ENCODE peak calls at places on chromosome 11, in eight cellular contexts. Q is body of pancreas, O is tibial nerve, I is uterus, E is suprapubic skin, J is GM12891, M is lower leg skin, K is A549. L is an unnamed sample.

GRCh38 chr11:107203656-107204055 is 185.4 kb upstream of the GUCY1A2 start:
- DNase-seq in Q (no peak), O (no peak), I (no peak), E (no peak), J (no peak), M (no peak), K (no peak), L (no peak)

GRCh38 chr11:34136420-34136819 is 31.0 kb downstream of the NAT10 start:
- DNase-seq in Q (no peak), O (no peak), I (no peak), E (no peak), J (no peak), M (no peak), K (no peak), L (no peak)

GRCh38 chr11:133946541-133947297 is 10.0 kb downstream of the IGSF9B start:
- DNase-seq in Q (no peak), O (no peak), I (no peak), E (no peak), J (no peak), M (no peak), K (no peak), L (no peak)

GRCh38 chr11:123197711-123198110 is 2.7 kb upstream of the CLMP start:
- DNase-seq in Q (no peak), O (no peak), I (no peak), E (no peak), J (no peak), M (no peak), K (no peak), L (peak)

GRCh38 chr11:9969068-9969467 is 305.2 kb downstream of the SWAP70 start:
- DNase-seq in Q (no peak), O (no peak), I (no peak), E (no peak), J (no peak), M (no peak), K (peak), L (no peak)

GRCh38 chr11:43458486-43458885 is 99.8 kb downstream of the TTC17 start:
- DNase-seq in Q (no peak), O (no peak), I (no peak), E (no peak), J (no peak), M (no peak), K (no peak), L (no peak)

GRCh38 chr11:9861860-9862725 is 198.2 kb downstream of the SWAP70 start:
- DNase-seq in Q (peak), O (peak), I (peak), E (no peak), J (peak), M (peak), K (peak), L (no peak)

GRCh38 chr11:7635137-7635536 is 38.2 kb downstream of the CYB5R2 start:
- DNase-seq in Q (no peak), O (no peak), I (no peak), E (no peak), J (no peak), M (no peak), K (no peak), L (no peak)

GRCh38 chr11:112584674-112585073 is 324.0 kb upstream of the PLET1 start:
- DNase-seq in Q (no peak), O (no peak), I (no peak), E (no peak), J (no peak), M (no peak), K (no peak), L (no peak)

GRCh38 chr11:121520243-121521144 is 67.7 kb upstream of the SORL1-AS1 start:
- DNase-seq in Q (no peak), O (no peak), I (no peak), E (no peak), J (no peak), M (no peak), K (no peak), L (no peak)

GRCh38 chr11:134466035-134466908 is 54.2 kb upstream of the B3GAT1 start:
- DNase-seq in Q (no peak), O (no peak), I (no peak), E (no peak), J (no peak), M (no peak), K (no peak), L (no peak)

GRCh38 chr11:104152941-104153340 is 11.0 kb downstream of the PDGFD start:
- DNase-seq in Q (no peak), O (no peak), I (no peak), E (no peak), J (no peak), M (no peak), K (no peak), L (no peak)

GRCh38 chr11:76166314-76166713 is 40.0 kb downstream of the WNT11 start:
- DNase-seq in Q (no peak), O (no peak), I (no peak), E (no peak), J (no peak), M (no peak), K (no peak), L (peak)
- TF ChIP-seq POLR2A in Q (no peak), O (no peak), I (no peak), E (no peak), J (no peak), M (no peak), K (no peak), L (no peak)

DNA sequence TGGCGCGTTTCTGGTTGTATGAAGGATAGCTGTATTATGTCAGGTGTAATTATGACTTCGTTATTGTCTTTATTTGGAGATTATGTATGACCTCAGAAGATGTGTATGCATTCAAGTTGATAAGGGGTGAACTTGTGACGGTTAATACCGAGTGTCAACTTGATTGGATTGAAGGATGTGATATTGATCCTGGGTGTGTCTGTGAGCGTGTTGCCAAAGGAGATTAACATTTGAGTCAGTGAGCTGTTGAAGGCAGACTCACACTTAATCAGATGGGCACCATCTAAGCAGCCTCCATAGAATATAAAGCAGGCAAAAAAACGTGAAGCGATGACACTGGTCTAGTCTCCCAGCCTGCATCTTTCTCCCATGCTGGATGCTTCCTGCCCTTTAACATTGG is 15.3 kb upstream of the CD82 start:
- DNase-seq in Q (no peak), O (no peak), I (no peak), E (no peak), J (no peak), M (no peak), K (no peak), L (no peak)
- TF ChIP-seq POLR2A in Q (no peak), O (no peak), I (no peak), E (no peak), J (no peak), M (no peak), K (no peak), L (no peak)

DNA sequence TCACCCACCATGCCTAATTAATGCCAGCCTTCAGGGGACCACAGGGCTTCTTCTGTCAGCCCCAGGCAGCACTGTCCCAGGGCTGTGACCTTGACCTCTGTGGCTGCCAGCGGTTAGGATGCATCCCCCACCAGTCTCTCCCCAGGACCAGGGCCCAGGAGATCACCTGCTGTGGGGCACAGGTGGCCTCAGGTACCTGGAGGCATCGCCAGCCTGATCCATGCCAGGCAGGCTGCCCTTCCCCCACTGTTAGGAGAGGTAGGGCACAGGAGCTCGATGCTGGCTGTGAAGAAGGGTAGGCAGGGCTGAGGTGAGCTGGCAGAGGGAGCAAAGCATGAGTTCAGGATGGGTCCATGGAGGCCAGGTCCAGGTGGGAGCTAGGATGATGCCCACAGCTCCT is 16.7 kb upstream of the MDK start:
- DNase-seq in Q (no peak), O (no peak), I (no peak), E (no peak), J (no peak), M (no peak), K (no peak), L (no peak)
- TF ChIP-seq POLR2A in Q (no peak), O (no peak), I (no peak), E (no peak), J (no peak), M (no peak), K (no peak), L (no peak)

DNA sequence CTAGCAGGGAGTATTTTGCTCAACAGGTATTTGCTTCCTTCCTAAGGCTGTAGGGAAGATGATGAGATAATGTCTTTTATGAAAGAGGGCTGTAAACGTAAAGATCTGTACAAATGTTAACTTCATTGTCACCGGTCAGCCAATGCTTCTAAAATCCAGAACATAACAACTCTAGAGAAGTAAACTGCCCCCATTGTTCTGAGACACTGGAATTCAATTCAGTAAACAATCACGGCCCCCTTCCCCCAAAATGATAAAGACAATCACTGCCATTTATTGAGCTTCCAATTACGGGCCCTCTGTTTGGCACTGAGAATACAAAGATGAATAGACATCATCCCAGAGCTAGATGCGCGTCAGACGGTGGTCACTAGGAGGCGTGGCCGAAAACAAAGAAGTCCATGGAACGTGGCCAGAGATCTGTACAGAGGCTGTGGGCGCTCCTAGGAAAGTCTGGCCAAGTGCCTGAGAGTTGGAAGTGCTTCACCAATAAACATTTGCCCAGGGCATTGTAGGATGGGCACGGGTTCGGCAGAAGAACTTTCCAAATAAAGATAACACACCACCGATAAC is 576 bp downstream of the TMEM258 start:
- DNase-seq in Q (peak), O (peak), I (peak), E (peak), J (no peak), M (peak), K (peak), L (peak)
- TF ChIP-seq POLR2A in Q (no peak), O (no peak), I (no peak), E (no peak), J (peak), M (no peak), K (peak), L (peak)

GRCh38 chr11:116852261-116853125 is 15.1 kb upstream of the APOA1 start:
- DNase-seq in Q (no peak), O (no peak), I (peak), E (no peak), J (no peak), M (no peak), K (no peak), L (no peak)
- TF ChIP-seq POLR2A in Q (no peak), O (no peak), I (no peak), E (no peak), J (no peak), M (no peak), K (no peak), L (no peak)

GRCh38 chr11:114237321-114238280 is 58.6 kb upstream of the NNMT start:
- DNase-seq in Q (no peak), O (no peak), I (no peak), E (no peak), J (no peak), M (no peak), K (no peak), L (no peak)

GRCh38 chr11:114232400-114233070 is 63.7 kb upstream of the NNMT start:
- DNase-seq in Q (no peak), O (no peak), I (no peak), E (no peak), J (no peak), M (no peak), K (no peak), L (no peak)

GRCh38 chr11:114236829-114237228 is 59.4 kb upstream of the NNMT start:
- DNase-seq in Q (no peak), O (no peak), I (no peak), E (no peak), J (no peak), M (no peak), K (no peak), L (no peak)

GRCh38 chr11:114230031-114230430 is 66.2 kb upstream of the NNMT start:
- DNase-seq in Q (no peak), O (no peak), I (no peak), E (no peak), J (no peak), M (no peak), K (no peak), L (no peak)

DNA sequence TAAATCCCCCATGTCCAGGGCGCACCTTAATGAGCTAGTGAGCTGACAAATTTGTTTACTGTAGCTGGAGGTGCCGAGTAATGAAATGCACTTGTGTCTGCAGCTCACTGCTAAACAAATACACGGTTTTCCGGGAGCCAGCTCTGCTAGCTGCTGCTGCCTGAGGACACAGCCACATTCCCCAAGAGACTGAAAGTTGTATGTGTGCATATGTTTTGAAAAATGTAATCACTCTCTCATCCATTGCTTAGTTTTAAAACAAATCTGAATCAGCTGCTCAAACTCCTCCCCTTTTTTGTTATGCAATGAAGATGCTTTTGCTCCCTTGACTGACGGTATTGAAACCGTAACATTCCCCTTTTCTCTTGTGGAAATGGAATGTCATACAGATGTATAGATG is 62.4 kb upstream of the NNMT start:
- DNase-seq in Q (no peak), O (no peak), I (no peak), E (no peak), J (no peak), M (no peak), K (no peak), L (no peak)
- TF ChIP-seq POLR2A in Q (no peak), O (no peak), I (no peak), E (no peak), J (no peak), M (no peak), K (no peak), L (no peak)

GRCh38 chr11:65418681-65419459 is 3.7 kb upstream of the NEAT1 start:
- DNase-seq in Q (peak), O (peak), I (peak), E (peak), J (peak), M (peak), K (peak), L (peak)
- TF ChIP-seq POLR2A in Q (no peak), O (peak), I (peak), E (peak), J (peak), M (peak), K (no peak), L (no peak)

GRCh38 chr11:236774-237767 is at the start of gene PSMD13:
- DNase-seq in Q (peak), O (peak), I (peak), E (peak), J (peak), M (peak), K (peak), L (peak)
- TF ChIP-seq POLR2A in Q (peak), O (peak), I (peak), E (peak), J (peak), M (no peak), K (peak), L (peak)

GRCh38 chr11:113773416-113774173 is at the start of gene ZW10:
- DNase-seq in Q (peak), O (peak), I (peak), E (peak), J (peak), M (peak), K (peak), L (peak)
- TF ChIP-seq POLR2A in Q (peak), O (peak), I (peak), E (no peak), J (peak), M (no peak), K (peak), L (peak)